ENCODE peak calls at places on chromosomes 13 and 19, in eight cellular contexts. Z is GM20000; U is SK-N-SH; Y is NT2/D1; L is activated CD4-positive, alpha-beta T cell treated with anti-CD3 and anti-CD28 coated beads for 24 hours; R is central memory CD4-positive, alpha-beta T cell; C is HEK293T; Q is iris pigment epithelial cell. J is an unnamed sample.

GRCh38 chr19:2424686-2425621 is 2.4 kb downstream of the TIMM13 start:
- DNase-seq in C (no peak), Z (no peak), R (no peak), L (no peak), Q (peak), U (peak), Y (no peak), J (peak)

GRCh38 chr19:48617146-48617937 is 1.6 kb downstream of the RPL18 start:
- DNase-seq in Y (no peak), C (no peak), Q (no peak), R (no peak), Z (no peak), L (no peak), U (no peak), J (no peak)

GRCh38 chr19:2923510-2923909 is 21.3 kb downstream of the ZNF77 start:
- DNase-seq in L (no peak), C (no peak), Q (peak), Z (no peak), R (no peak), U (no peak), Y (no peak), J (no peak)

GRCh38 chr13:39766464-39767167 is 111.2 kb downstream of the COG6 start:
- DNase-seq in Y (no peak), Z (no peak), C (no peak), R (no peak), Q (no peak), L (no peak), U (no peak), J (no peak)

GRCh38 chr13:41939403-41939802 is 21.5 kb downstream of the VWA8 start:
- DNase-seq in Z (no peak), U (no peak), C (no peak), R (no peak), Q (no peak), L (no peak), Y (no peak), J (no peak)

GRCh38 chr13:37369618-37370017 is 228.9 kb downstream of the POSTN start:
- DNase-seq in C (no peak), U (no peak), Y (no peak), L (no peak), Z (no peak), Q (peak), R (no peak), J (no peak)

GRCh38 chr13:20093946-20094345 is 66.9 kb downstream of the GJA3 start:
- DNase-seq in Z (no peak), Q (no peak), R (no peak), C (no peak), L (no peak), U (no peak), Y (no peak), J (no peak)

GRCh38 chr19:47111081-47111589 is 2.4 kb downstream of the ZC3H4 start:
- DNase-seq in C (peak), R (peak), Z (no peak), L (no peak), U (peak), Q (no peak), Y (no peak), J (no peak)

GRCh38 chr13:110187501-110188161 is 119.3 kb downstream of the COL4A1 start:
- DNase-seq in Y (no peak), Q (peak), R (no peak), C (no peak), Z (no peak), L (no peak), U (peak), J (no peak)

GRCh38 chr19:22607653-22608430 is 26.3 kb upstream of the ZNF492 start:
- DNase-seq in Y (no peak), C (no peak), Q (no peak), U (no peak), Z (no peak), L (no peak), R (no peak), J (no peak)

GRCh38 chr13:35157143-35157755 is 215.2 kb downstream of the NBEA start:
- DNase-seq in L (peak), Y (no peak), Q (peak), R (peak), U (peak), C (peak), Z (peak), J (no peak)

GRCh38 chr19:805161-805561 is 7.9 kb downstream of the PTBP1 start:
- DNase-seq in R (no peak), L (no peak), Q (no peak), Z (peak), U (peak), Y (no peak), C (no peak), J (no peak)

GRCh38 chr13:45073809-45074208 is 46.5 kb upstream of the GTF2F2 start:
- DNase-seq in C (no peak), R (no peak), L (no peak), U (no peak), Q (no peak), Y (peak), Z (no peak), J (no peak)

GRCh38 chr13:89255844-89256406 is 1584.8 kb downstream of the SLITRK5 start:
- DNase-seq in R (no peak), U (no peak), Q (no peak), Z (no peak), L (no peak), Y (no peak), C (no peak), J (no peak)

GRCh38 chr19:19061491-19061890 is 2.3 kb upstream of the SLC25A42 start:
- DNase-seq in Q (no peak), L (no peak), Y (no peak), C (no peak), R (no peak), Z (no peak), U (no peak), J (no peak)

GRCh38 chr13:38897521-38897920 is 93.1 kb downstream of the STOML3 start:
- DNase-seq in C (no peak), Q (no peak), U (no peak), Z (no peak), L (no peak), Y (no peak), R (no peak), J (no peak)

GRCh38 chr13:42525035-42525504 is 48.9 kb upstream of the TNFSF11 start:
- DNase-seq in C (no peak), L (no peak), U (no peak), Z (no peak), R (no peak), Q (peak), Y (no peak), J (no peak)

GRCh38 chr13:71721117-71721516 is 145.9 kb downstream of the DACH1 start:
- DNase-seq in Y (no peak), Q (no peak), Z (no peak), C (no peak), L (no peak), U (no peak), R (no peak), J (no peak)

GRCh38 chr19:51090471-51090870 is 7.8 kb upstream of the KLK14 start:
- DNase-seq in Z (no peak), Q (no peak), R (no peak), U (no peak), L (no peak), Y (no peak), C (no peak), J (no peak)

GRCh38 chr13:79631260-79631659 is 150.3 kb downstream of the NDFIP2 start:
- DNase-seq in U (no peak), C (no peak), Z (no peak), Y (no peak), L (no peak), Q (peak), R (no peak), J (no peak)

GRCh38 chr13:51456510-51456909 is 3.7 kb upstream of the INTS6 start:
- DNase-seq in Y (no peak), Q (no peak), Z (no peak), R (no peak), L (no peak), U (no peak), C (no peak), J (no peak)

GRCh38 chr19:30449673-30450072 is 77.5 kb downstream of the ZNF536 start:
- DNase-seq in R (no peak), C (no peak), U (peak), Z (no peak), Y (no peak), Q (no peak), L (no peak), J (no peak)

GRCh38 chr19:46845959-46846459 is 4.6 kb downstream of the AP2S1 start:
- DNase-seq in Y (no peak), Z (no peak), C (no peak), L (no peak), Q (no peak), R (no peak), U (no peak), J (peak)

GRCh38 chr13:113906566-113906965 is 42.7 kb upstream of the GAS6 start:
- DNase-seq in C (no peak), Q (no peak), Y (no peak), R (no peak), L (no peak), U (no peak), Z (no peak), J (no peak)

GRCh38 chr13:32901994-32902780 is 114.0 kb upstream of the KL start:
- DNase-seq in Z (no peak), C (no peak), L (no peak), Y (no peak), U (no peak), Q (peak), R (no peak), J (no peak)

GRCh38 chr13:91245283-91245682 is 102.2 kb upstream of the MIR17HG start:
- DNase-seq in U (no peak), Q (no peak), Z (no peak), R (no peak), C (no peak), L (no peak), Y (no peak), J (no peak)

J was measured in ovary.